ENCODE peak calls at places on chromosomes 4 and X, in nine cellular contexts. One of them, this sample, is unnamed.

GRCh38 chrX:45765726-45766125 is 565.0 kb upstream of the DIPK2B start:
- DNase-seq in tibial artery: no peak
- DNase-seq in lower lobe of right lung: no peak
- DNase-seq in bronchial epithelial cell: no peak
- DNase-seq in endothelial cell: no peak
- DNase-seq in fibroblast of mammary gland: no peak
- DNase-seq in mesothelial cell of epicardium: no peak
- DNase-seq in astrocyte of the spinal cord: peak
- DNase-seq in cardiac fibroblast: peak
- DNase-seq in this sample: no peak

GRCh38 chr4:128357286-128357685 is 69.7 kb upstream of the PGRMC2 start:
- DNase-seq in tibial artery: no peak
- DNase-seq in lower lobe of right lung: no peak
- DNase-seq in bronchial epithelial cell: no peak
- DNase-seq in endothelial cell: no peak
- DNase-seq in fibroblast of mammary gland: no peak
- DNase-seq in mesothelial cell of epicardium: no peak
- DNase-seq in astrocyte of the spinal cord: no peak
- DNase-seq in cardiac fibroblast: peak
- DNase-seq in this sample: no peak

GRCh38 chr4:89939464-89939863 is 44.8 kb downstream of the MMRN1 start:
- DNase-seq in tibial artery: no peak
- DNase-seq in lower lobe of right lung: no peak
- DNase-seq in bronchial epithelial cell: no peak
- DNase-seq in endothelial cell: no peak
- DNase-seq in fibroblast of mammary gland: no peak
- DNase-seq in mesothelial cell of epicardium: no peak
- DNase-seq in astrocyte of the spinal cord: no peak
- DNase-seq in cardiac fibroblast: no peak
- DNase-seq in this sample: no peak

GRCh38 chr4:155953151-155954117 is at the start of gene CTSO:
- DNase-seq in tibial artery: peak
- DNase-seq in lower lobe of right lung: peak
- DNase-seq in bronchial epithelial cell: peak
- DNase-seq in endothelial cell: peak
- DNase-seq in fibroblast of mammary gland: peak
- DNase-seq in mesothelial cell of epicardium: no peak
- DNase-seq in astrocyte of the spinal cord: peak
- DNase-seq in cardiac fibroblast: peak
- DNase-seq in this sample: no peak

GRCh38 chr4:56183344-56183959 is 203.8 kb downstream of the AASDH start:
- DNase-seq in tibial artery: no peak
- DNase-seq in lower lobe of right lung: no peak
- DNase-seq in bronchial epithelial cell: no peak
- DNase-seq in endothelial cell: no peak
- DNase-seq in fibroblast of mammary gland: no peak
- DNase-seq in mesothelial cell of epicardium: no peak
- DNase-seq in astrocyte of the spinal cord: no peak
- DNase-seq in cardiac fibroblast: no peak
- DNase-seq in this sample: no peak

GRCh38 chr4:77001907-77002306 is 52.4 kb downstream of the SEPTIN11 start:
- DNase-seq in tibial artery: no peak
- DNase-seq in lower lobe of right lung: no peak
- DNase-seq in bronchial epithelial cell: peak
- DNase-seq in endothelial cell: no peak
- DNase-seq in fibroblast of mammary gland: peak
- DNase-seq in mesothelial cell of epicardium: no peak
- DNase-seq in astrocyte of the spinal cord: peak
- DNase-seq in cardiac fibroblast: peak
- DNase-seq in this sample: no peak

GRCh38 chrX:132023896-132024386 is 839 bp downstream of the STK26 start:
- DNase-seq in tibial artery: no peak
- DNase-seq in lower lobe of right lung: peak
- DNase-seq in bronchial epithelial cell: peak
- DNase-seq in endothelial cell: no peak
- DNase-seq in fibroblast of mammary gland: peak
- DNase-seq in mesothelial cell of epicardium: no peak
- DNase-seq in astrocyte of the spinal cord: no peak
- DNase-seq in cardiac fibroblast: peak
- DNase-seq in this sample: no peak

GRCh38 chrX:11952176-11952720 is 186.0 kb upstream of the FRMPD4 start:
- DNase-seq in tibial artery: no peak
- DNase-seq in lower lobe of right lung: no peak
- DNase-seq in bronchial epithelial cell: no peak
- DNase-seq in endothelial cell: no peak
- DNase-seq in fibroblast of mammary gland: peak
- DNase-seq in mesothelial cell of epicardium: no peak
- DNase-seq in astrocyte of the spinal cord: peak
- DNase-seq in cardiac fibroblast: peak
- DNase-seq in this sample: no peak

DNA sequence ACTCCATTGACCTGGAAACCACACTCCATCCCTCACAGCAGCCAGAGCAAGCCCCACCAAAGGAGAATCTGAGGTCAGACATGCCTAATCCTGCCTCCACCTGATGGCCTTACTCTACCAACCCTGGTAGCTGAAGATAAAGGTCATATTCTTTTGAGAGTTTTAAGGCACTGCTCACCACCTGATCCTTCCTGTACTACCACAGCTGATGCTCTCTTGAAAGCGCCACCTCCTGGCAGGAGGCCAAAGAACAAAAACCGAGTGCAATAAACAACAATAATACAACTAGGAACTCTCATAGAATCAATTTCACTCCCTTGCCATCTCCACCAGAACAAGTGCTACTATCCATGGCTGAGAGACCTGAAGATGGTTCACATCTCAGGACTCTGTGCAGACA is 301.6 kb downstream of the NAF1 start:
- DNase-seq in tibial artery: no peak
- DNase-seq in lower lobe of right lung: no peak
- DNase-seq in bronchial epithelial cell: no peak
- DNase-seq in endothelial cell: no peak
- DNase-seq in fibroblast of mammary gland: no peak
- DNase-seq in mesothelial cell of epicardium: no peak
- DNase-seq in astrocyte of the spinal cord: no peak
- DNase-seq in cardiac fibroblast: no peak
- DNase-seq in this sample: no peak
- TF ChIP-seq CTCF in tibial artery: no peak
- TF ChIP-seq CTCF in lower lobe of right lung: no peak
- TF ChIP-seq CTCF in bronchial epithelial cell: no peak
- TF ChIP-seq CTCF in endothelial cell: peak
- TF ChIP-seq CTCF in fibroblast of mammary gland: no peak
- TF ChIP-seq CTCF in mesothelial cell of epicardium: no peak
- TF ChIP-seq CTCF in astrocyte of the spinal cord: no peak
- TF ChIP-seq CTCF in cardiac fibroblast: no peak
- TF ChIP-seq CTCF in this sample: no peak

GRCh38 chr4:20773144-20773997 is 73.1 kb downstream of the PACRGL start:
- DNase-seq in tibial artery: no peak
- DNase-seq in lower lobe of right lung: peak
- DNase-seq in bronchial epithelial cell: peak
- DNase-seq in endothelial cell: peak
- DNase-seq in fibroblast of mammary gland: peak
- DNase-seq in mesothelial cell of epicardium: no peak
- DNase-seq in astrocyte of the spinal cord: peak
- DNase-seq in cardiac fibroblast: peak
- DNase-seq in this sample: no peak
- TF ChIP-seq CTCF in tibial artery: peak
- TF ChIP-seq CTCF in lower lobe of right lung: peak
- TF ChIP-seq CTCF in bronchial epithelial cell: peak
- TF ChIP-seq CTCF in endothelial cell: peak
- TF ChIP-seq CTCF in fibroblast of mammary gland: peak
- TF ChIP-seq CTCF in mesothelial cell of epicardium: peak
- TF ChIP-seq CTCF in astrocyte of the spinal cord: peak
- TF ChIP-seq CTCF in cardiac fibroblast: peak
- TF ChIP-seq CTCF in this sample: peak

GRCh38 chr4:185224597-185224996 is 15.2 kb downstream of the SNX25 start:
- DNase-seq in tibial artery: no peak
- DNase-seq in lower lobe of right lung: no peak
- DNase-seq in bronchial epithelial cell: no peak
- DNase-seq in endothelial cell: no peak
- DNase-seq in fibroblast of mammary gland: no peak
- DNase-seq in mesothelial cell of epicardium: no peak
- DNase-seq in astrocyte of the spinal cord: no peak
- DNase-seq in cardiac fibroblast: no peak
- DNase-seq in this sample: no peak
- TF ChIP-seq CTCF in tibial artery: no peak
- TF ChIP-seq CTCF in lower lobe of right lung: no peak
- TF ChIP-seq CTCF in bronchial epithelial cell: no peak
- TF ChIP-seq CTCF in endothelial cell: peak
- TF ChIP-seq CTCF in fibroblast of mammary gland: peak
- TF ChIP-seq CTCF in mesothelial cell of epicardium: peak
- TF ChIP-seq CTCF in astrocyte of the spinal cord: peak
- TF ChIP-seq CTCF in cardiac fibroblast: peak
- TF ChIP-seq CTCF in this sample: peak

DNA sequence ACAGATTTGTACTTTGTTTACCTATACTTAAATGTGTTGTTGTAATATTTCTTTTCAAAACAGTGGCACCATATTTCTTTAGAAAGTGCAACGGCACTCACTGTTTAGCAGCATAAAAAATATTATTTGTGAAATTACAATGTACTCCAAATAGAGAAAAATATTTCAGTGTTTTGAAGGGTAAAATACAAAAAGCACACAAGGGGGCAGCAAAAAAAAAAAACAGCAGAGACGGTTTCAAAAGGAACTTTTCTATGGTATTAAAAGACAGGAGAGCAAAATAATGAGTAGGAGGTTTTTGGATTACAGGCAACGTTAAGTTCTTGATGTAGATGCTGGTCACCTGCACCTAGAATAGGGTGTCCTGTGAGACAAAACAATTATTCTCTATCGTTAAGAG is 2.0 kb downstream of the NUDT11 start:
- DNase-seq in tibial artery: no peak
- DNase-seq in lower lobe of right lung: no peak
- DNase-seq in bronchial epithelial cell: no peak
- DNase-seq in endothelial cell: no peak
- DNase-seq in fibroblast of mammary gland: peak
- DNase-seq in mesothelial cell of epicardium: no peak
- DNase-seq in astrocyte of the spinal cord: peak
- DNase-seq in cardiac fibroblast: peak
- DNase-seq in this sample: no peak
- TF ChIP-seq CTCF in tibial artery: no peak
- TF ChIP-seq CTCF in lower lobe of right lung: no peak
- TF ChIP-seq CTCF in bronchial epithelial cell: no peak
- TF ChIP-seq CTCF in endothelial cell: no peak
- TF ChIP-seq CTCF in fibroblast of mammary gland: peak
- TF ChIP-seq CTCF in mesothelial cell of epicardium: no peak
- TF ChIP-seq CTCF in astrocyte of the spinal cord: peak
- TF ChIP-seq CTCF in cardiac fibroblast: no peak
- TF ChIP-seq CTCF in this sample: peak

GRCh38 chr4:48141048-48141447 is 7.0 kb upstream of the TXK start:
- DNase-seq in tibial artery: no peak
- DNase-seq in lower lobe of right lung: no peak
- DNase-seq in bronchial epithelial cell: peak
- DNase-seq in endothelial cell: no peak
- DNase-seq in fibroblast of mammary gland: peak
- DNase-seq in mesothelial cell of epicardium: no peak
- DNase-seq in astrocyte of the spinal cord: peak
- DNase-seq in cardiac fibroblast: peak
- DNase-seq in this sample: no peak
- TF ChIP-seq CTCF in tibial artery: peak
- TF ChIP-seq CTCF in lower lobe of right lung: peak
- TF ChIP-seq CTCF in bronchial epithelial cell: peak
- TF ChIP-seq CTCF in endothelial cell: peak
- TF ChIP-seq CTCF in fibroblast of mammary gland: peak
- TF ChIP-seq CTCF in mesothelial cell of epicardium: peak
- TF ChIP-seq CTCF in astrocyte of the spinal cord: peak
- TF ChIP-seq CTCF in cardiac fibroblast: no peak
- TF ChIP-seq CTCF in this sample: peak

GRCh38 chr4:108834787-108835384 is 72.0 kb upstream of the ETNPPL start:
- DNase-seq in tibial artery: no peak
- DNase-seq in lower lobe of right lung: no peak
- DNase-seq in bronchial epithelial cell: peak
- DNase-seq in endothelial cell: no peak
- DNase-seq in fibroblast of mammary gland: peak
- DNase-seq in mesothelial cell of epicardium: no peak
- DNase-seq in astrocyte of the spinal cord: peak
- DNase-seq in cardiac fibroblast: peak
- DNase-seq in this sample: no peak
- TF ChIP-seq CTCF in tibial artery: peak
- TF ChIP-seq CTCF in lower lobe of right lung: peak
- TF ChIP-seq CTCF in bronchial epithelial cell: peak
- TF ChIP-seq CTCF in endothelial cell: peak
- TF ChIP-seq CTCF in fibroblast of mammary gland: peak
- TF ChIP-seq CTCF in mesothelial cell of epicardium: peak
- TF ChIP-seq CTCF in astrocyte of the spinal cord: peak
- TF ChIP-seq CTCF in cardiac fibroblast: peak
- TF ChIP-seq CTCF in this sample: peak